ENCODE peak calls at places on chromosomes 12 and 14, in eight cellular contexts. C is heart left ventricle, Y is ovary, L is IMR-90, T is GM23248, D is posterior cingulate gyrus, R is HT-29, G is Caki2. S is an unnamed sample.

GRCh38 chr12:66459944-66460482 is 157.7 kb downstream of the HELB start:
- DNase-seq in L (no peak), C (no peak), Y (no peak), R (no peak), G (no peak), T (no peak), D (no peak), S (no peak)

GRCh38 chr12:24797901-24798300 is 151.0 kb downstream of the BCAT1 start:
- DNase-seq in T (no peak), R (no peak), C (no peak), Y (no peak), D (no peak), G (peak; percentile 30), L (no peak), S (no peak)

GRCh38 chr12:57456145-57456700 is 1.1 kb downstream of the INHBE start:
- DNase-seq in C (no peak), T (peak; percentile 55), D (no peak), Y (no peak), L (peak; percentile 44), G (peak; percentile 51), R (peak; percentile 63), S (peak; percentile 66)

GRCh38 chr12:89730060-89730459 is 21.4 kb upstream of the ATP2B1 start:
- DNase-seq in D (no peak), G (no peak), T (no peak), L (no peak), R (no peak), C (no peak), Y (no peak), S (no peak)

GRCh38 chr14:21104448-21105060 is 3.7 kb downstream of the TMEM253 start:
- DNase-seq in D (peak; percentile 74), C (peak; percentile 89), T (peak; percentile 94), G (peak; percentile 88), L (peak; percentile 77), R (peak; percentile 71), Y (peak; percentile 79), S (peak; percentile 78)

GRCh38 chr12:32533971-32534590 is 134.7 kb downstream of the FGD4 start:
- DNase-seq in R (peak; percentile 61), T (peak; percentile 88), G (peak; percentile 92), L (peak; percentile 98), Y (peak; percentile 53), D (no peak), C (peak; percentile 60), S (no peak)

GRCh38 chr14:98994571-98994970 is 277.4 kb downstream of the BCL11B start:
- DNase-seq in C (no peak), L (no peak), G (no peak), T (no peak), D (no peak), Y (no peak), R (no peak), S (no peak)

GRCh38 chr12:93135286-93136239 is 206.5 kb upstream of the EEA1 start:
- DNase-seq in D (no peak), R (peak; percentile 78), Y (no peak), L (peak; percentile 57), G (no peak), C (no peak), T (peak; percentile 27), S (no peak)

GRCh38 chr12:125193798-125194562 is 128.7 kb downstream of the AACS start:
- DNase-seq in T (peak; percentile 58), C (no peak), R (no peak), L (peak; percentile 24), G (no peak), D (no peak), Y (no peak), S (no peak)

GRCh38 chr12:2295941-2296461 is 243.2 kb downstream of the CACNA1C start:
- DNase-seq in R (no peak), T (peak; percentile 91), D (no peak), Y (no peak), G (peak; percentile 98), L (peak; percentile 89), C (no peak), S (no peak)

GRCh38 chr14:91367173-91368171 is 50.1 kb downstream of the CCDC88C start:
- DNase-seq in T (no peak), D (no peak), G (peak; percentile 23), R (peak; percentile 93), Y (no peak), C (no peak), L (peak; percentile 66), S (peak; percentile 29)

GRCh38 chr12:2553388-2554126 is 241.2 kb upstream of the FKBP4 start:
- DNase-seq in L (no peak), G (no peak), Y (no peak), T (no peak), C (no peak), D (no peak), R (no peak), S (no peak)

GRCh38 chr12:67354322-67354721 is 85.2 kb downstream of the CAND1 start:
- DNase-seq in G (no peak), D (no peak), L (peak; percentile 15), C (no peak), T (peak; percentile 40), R (no peak), Y (peak; percentile 26), S (no peak)

GRCh38 chr12:28974166-28974565 is 174.9 kb upstream of the FAR2 start:
- DNase-seq in D (no peak), G (no peak), C (no peak), Y (no peak), L (peak; percentile 73), T (peak; percentile 33), R (no peak), S (no peak)

GRCh38 chr12:2890388-2891239 is at the start of gene TULP3:
- DNase-seq in L (peak; percentile 96), Y (peak; percentile 100), G (peak; percentile 96), C (peak; percentile 99), R (peak; percentile 97), T (peak; percentile 100), D (peak; percentile 98), S (peak; percentile 98)

GRCh38 chr14:101716077-101716950 is 45.2 kb upstream of the PPP2R5C start:
- DNase-seq in Y (no peak), L (no peak), R (no peak), G (no peak), T (no peak), C (no peak), D (no peak), S (no peak)

GRCh38 chr12:100398307-100398706 is 41.4 kb downstream of the SLC17A8 start:
- DNase-seq in G (no peak), L (no peak), T (no peak), Y (no peak), C (no peak), R (no peak), D (no peak), S (no peak)

GRCh38 chr14:64680013-64680674 is 24.1 kb upstream of the PLEKHG3 start:
- DNase-seq in D (no peak), R (no peak), Y (no peak), T (peak; percentile 74), C (no peak), G (peak; percentile 85), L (no peak), S (no peak)

GRCh38 chr14:52071675-52072074 is 2.8 kb upstream of the NID2 start:
- DNase-seq in L (peak; percentile 57), T (peak; percentile 52), C (no peak), G (peak; percentile 20), R (no peak), D (no peak), Y (no peak), S (no peak)

GRCh38 chr14:99515301-99516155 is 34.3 kb downstream of the CCNK start:
- DNase-seq in G (no peak), Y (peak; percentile 29), L (no peak), T (no peak), D (no peak), C (peak; percentile 22), R (no peak), S (no peak)

GRCh38 chr12:2111816-2112215 is 59.0 kb downstream of the CACNA1C start:
- DNase-seq in Y (no peak), T (no peak), R (no peak), C (no peak), D (no peak), L (no peak), G (no peak), S (no peak)

GRCh38 chr12:18752280-18752920 is 14.5 kb downstream of the CAPZA3 start:
- DNase-seq in T (peak; percentile 90), C (peak; percentile 50), R (no peak), G (peak; percentile 6), D (no peak), L (peak; percentile 95), Y (no peak), S (no peak)

GRCh38 chr14:22412936-22413411 is 176.1 kb downstream of the DAD1 start:
- DNase-seq in C (no peak), R (no peak), D (no peak), T (peak; percentile 37), G (no peak), L (no peak), Y (no peak), S (no peak)

GRCh38 chr12:105831372-105831771 is 307.4 kb downstream of the NUAK1 start:
- DNase-seq in R (no peak), D (no peak), Y (no peak), T (no peak), G (no peak), L (no peak), C (no peak), S (no peak)

GRCh38 chr12:104472748-104473147 is 16.0 kb downstream of the CHST11 start:
- DNase-seq in T (no peak), G (no peak), R (no peak), L (no peak), Y (no peak), D (no peak), C (no peak), S (no peak)

GRCh38 chr12:4909734-4910501 is at the start of gene KCNA1:
- DNase-seq in G (no peak), C (no peak), L (no peak), Y (no peak), T (peak; percentile 42), D (peak; percentile 30), R (no peak), S (no peak)

GRCh38 chr12:64229240-64229639 is 7.1 kb upstream of the KICS2 start:
- DNase-seq in L (no peak), D (no peak), R (no peak), C (no peak), T (no peak), Y (no peak), G (no peak), S (no peak)

GRCh38 chr12:57461904-57462306 is 2.3 kb downstream of the GLI1 start:
- DNase-seq in L (peak; percentile 33), C (no peak), T (no peak), D (no peak), G (peak; percentile 69), Y (no peak), R (no peak), S (no peak)

GRCh38 chr12:108722992-108723766 is 8.1 kb downstream of the CORO1C start:
- DNase-seq in R (no peak), Y (no peak), C (no peak), T (peak; percentile 92), L (peak; percentile 95), D (no peak), G (peak; percentile 88), S (no peak)

GRCh38 chr12:116332705-116333380 is 55.4 kb upstream of the MED13L start:
- DNase-seq in T (no peak), C (no peak), D (no peak), R (no peak), Y (no peak), G (no peak), L (no peak), S (no peak)

GRCh38 chr12:85741051-85741450 is 95.2 kb downstream of the RASSF9 start:
- DNase-seq in C (no peak), R (no peak), L (no peak), T (no peak), Y (no peak), G (no peak), D (no peak), S (no peak)

GRCh38 chr14:42965512-42965911 is 1358.8 kb downstream of the LRFN5 start:
- DNase-seq in R (no peak), T (no peak), Y (no peak), L (no peak), D (no peak), G (no peak), C (no peak), S (no peak)

GRCh38 chr12:57430117-57430930 is 519 bp downstream of the R3HDM2 start:
- DNase-seq in R (peak; percentile 60), L (peak; percentile 34), T (peak; percentile 76), C (peak; percentile 63), Y (peak; percentile 72), D (no peak), G (peak; percentile 54), S (peak; percentile 51)

GRCh38 chr12:53352331-53353258 is 16.4 kb upstream of the SP7 start:
- DNase-seq in T (peak; percentile 83), R (peak; percentile 97), G (peak; percentile 86), Y (peak; percentile 84), C (peak; percentile 86), L (peak; percentile 83), D (peak; percentile 61), S (peak; percentile 84)

S was measured in DND-41.